ENCODE peak calls at places on chromosomes 1 and 21, in six cellular contexts. G, S, E, J, C and L are unnamed samples.

GRCh38 chr1:59967141-59967697 is 40.6 kb upstream of the CYP2J2 start:
- DNase-seq in G (peak), S (peak), E (no peak), J (no peak), C (no peak), L (peak)

GRCh38 chr1:247331526-247332214 is at the start of gene ZNF496:
- DNase-seq in G (peak), S (peak), E (peak), J (peak), C (peak), L (no peak)

GRCh38 chr1:239233626-239234025 is 152.7 kb upstream of the CHRM3 start:
- DNase-seq in G (no peak), S (no peak), E (no peak), J (no peak), C (no peak), L (no peak)

GRCh38 chr1:23867953-23868847 is at the start of gene FUCA1:
- DNase-seq in G (peak), S (peak), E (peak), J (peak), C (peak), L (peak)

GRCh38 chr1:27522860-27523665 is 33.1 kb upstream of the WASF2 start:
- DNase-seq in G (peak), S (no peak), E (peak), J (peak), C (no peak), L (no peak)

GRCh38 chr1:13828454-13829151 is 128.6 kb downstream of the PRDM2 start:
- DNase-seq in G (no peak), S (no peak), E (peak), J (peak), C (peak), L (no peak)

GRCh38 chr1:203217139-203217621 is 12.3 kb downstream of the CHIT1 start:
- DNase-seq in G (no peak), S (no peak), E (no peak), J (no peak), C (no peak), L (no peak)

GRCh38 chr21:44985441-44986401 is 45.9 kb downstream of the SLX9 start:
- DNase-seq in G (no peak), S (no peak), E (no peak), J (peak), C (no peak), L (no peak)

GRCh38 chr1:110477041-110477440 is 26.1 kb downstream of the PROK1 start:
- DNase-seq in G (peak), S (peak), E (peak), J (no peak), C (no peak), L (no peak)

GRCh38 chr1:16392740-16393139 is 25.7 kb downstream of the SZRD1 start:
- DNase-seq in G (peak), S (no peak), E (no peak), J (no peak), C (no peak), L (no peak)

GRCh38 chr1:200483491-200484143 is 73.8 kb upstream of the ZNF281 start:
- DNase-seq in G (peak), S (peak), E (peak), J (no peak), C (peak), L (no peak)

GRCh38 chr1:234579967-234580366 is 30.0 kb downstream of the IRF2BP2 start:
- DNase-seq in G (no peak), S (no peak), E (peak), J (no peak), C (no peak), L (no peak)

GRCh38 chr1:116514708-116515525 is 55.9 kb downstream of the CD58 start:
- DNase-seq in G (no peak), S (peak), E (no peak), J (no peak), C (no peak), L (no peak)

GRCh38 chr21:38688068-38688467 is 117.7 kb upstream of the ETS2 start:
- DNase-seq in G (no peak), S (no peak), E (no peak), J (no peak), C (no peak), L (no peak)

GRCh38 chr1:37719572-37720195 is 27.4 kb downstream of the CDCA8 start:
- DNase-seq in G (no peak), S (no peak), E (no peak), J (no peak), C (no peak), L (no peak)

GRCh38 chr1:205922806-205923205 is 20.4 kb downstream of the SLC26A9 start:
- DNase-seq in G (no peak), S (no peak), E (no peak), J (no peak), C (no peak), L (no peak)

GRCh38 chr1:235556807-235557206 is 52.6 kb upstream of the B3GALNT2 start:
- DNase-seq in G (no peak), S (no peak), E (no peak), J (no peak), C (no peak), L (no peak)

GRCh38 chr21:32574946-32575925 is 10.1 kb downstream of the TCP10L start:
- DNase-seq in G (no peak), S (no peak), E (no peak), J (no peak), C (no peak), L (no peak)

GRCh38 chr1:39954870-39955546 is at the start of gene MFSD2A:
- DNase-seq in G (peak), S (peak), E (peak), J (peak), C (peak), L (peak)

GRCh38 chr1:209661081-209661480 is 8.9 kb upstream of the LAMB3 start:
- DNase-seq in G (no peak), S (peak), E (no peak), J (no peak), C (no peak), L (no peak)

GRCh38 chr21:15257646-15258045 is 192.8 kb upstream of the NRIP1 start:
- DNase-seq in G (no peak), S (no peak), E (no peak), J (no peak), C (no peak), L (no peak)

GRCh38 chr1:179143332-179143731 is 61.5 kb downstream of the TOR3A start:
- DNase-seq in G (peak), S (peak), E (peak), J (no peak), C (no peak), L (no peak)

GRCh38 chr21:14120091-14120734 is 90.5 kb downstream of the LIPI start:
- DNase-seq in G (no peak), S (no peak), E (peak), J (no peak), C (peak), L (no peak)
- TF ChIP-seq CTCF in G (peak), S (peak), E (peak), J (peak), C (no peak), L (peak)

DNA sequence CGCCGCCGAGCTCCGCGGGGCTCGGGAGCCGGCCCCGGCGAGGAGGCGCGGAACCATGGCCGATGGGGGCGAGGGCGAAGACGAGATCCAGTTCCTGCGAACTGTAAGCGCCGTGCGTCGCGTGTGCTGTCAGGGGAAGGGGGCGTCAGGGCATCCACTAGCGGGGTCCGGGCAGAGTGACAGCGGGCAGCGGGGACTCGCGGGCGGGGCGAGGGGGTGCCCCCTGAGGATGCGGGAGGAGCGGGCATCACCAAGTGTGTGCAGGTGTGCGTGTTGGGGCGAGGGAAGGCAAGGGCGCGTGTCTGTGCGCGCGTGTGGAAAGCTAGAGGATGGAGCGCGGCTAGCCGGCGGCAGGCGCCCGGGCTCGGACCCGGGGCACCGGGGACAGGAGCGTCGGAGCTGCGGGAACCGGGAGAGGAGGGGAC is 495 bp downstream of the RYR2 start:
- DNase-seq in G (no peak), S (no peak), E (no peak), J (no peak), C (no peak), L (no peak)
- H3K4me3 ChIP-seq in G (no peak), S (no peak), E (peak), J (peak), C (peak), L (peak)

DNA sequence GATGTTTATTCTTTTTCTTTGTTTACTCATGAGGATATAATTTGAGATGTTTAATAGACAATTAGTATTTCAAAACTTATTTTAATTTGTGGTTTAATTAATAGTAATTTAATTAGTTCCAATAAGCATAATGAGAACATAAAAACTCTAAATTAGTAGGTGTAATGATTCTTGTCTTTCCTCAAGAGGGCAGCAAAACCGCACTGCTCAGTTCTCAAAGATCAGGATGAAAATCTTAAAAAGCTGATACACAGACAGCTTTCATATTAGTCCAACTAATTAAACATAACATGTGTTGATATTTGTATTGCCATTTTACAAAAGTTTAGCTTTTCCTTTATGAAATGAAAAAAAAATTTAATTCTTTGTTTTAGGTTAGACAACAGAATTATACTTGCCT is 106.7 kb upstream of the C21orf91 start:
- DNase-seq in G (peak), S (peak), E (no peak), J (no peak), C (no peak), L (no peak)
- TF ChIP-seq CTCF in G (peak), S (peak), E (no peak), J (peak), C (no peak), L (peak)

GRCh38 chr1:153506386-153506785 is 29.4 kb downstream of the S100A6 start:
- DNase-seq in G (no peak), S (no peak), E (no peak), J (no peak), C (no peak), L (no peak)
- H3K4me3 ChIP-seq in G (no peak), S (no peak), E (no peak), J (no peak), C (no peak), L (no peak)

GRCh38 chr1:54158071-54158470 is 5.3 kb upstream of the CDCP2 start:
- DNase-seq in G (no peak), S (peak), E (peak), J (no peak), C (no peak), L (no peak)
- TF ChIP-seq CTCF in G (no peak), S (no peak), E (no peak), J (no peak), C (no peak), L (no peak)

GRCh38 chr21:9763306-9763705 is 758.1 kb upstream of the TPTE start:
- DNase-seq in G (no peak), S (no peak), E (no peak), J (no peak), C (no peak), L (peak)

GRCh38 chr21:9760398-9761074 is 760.8 kb upstream of the TPTE start:
- DNase-seq in G (no peak), S (no peak), E (no peak), J (no peak), C (no peak), L (peak)

GRCh38 chr21:9767592-9768375 is 753.6 kb upstream of the TPTE start:
- DNase-seq in G (no peak), S (no peak), E (no peak), J (no peak), C (no peak), L (no peak)

GRCh38 chr21:9759972-9760371 is 761.4 kb upstream of the TPTE start:
- DNase-seq in G (no peak), S (no peak), E (no peak), J (no peak), C (no peak), L (peak)

GRCh38 chr21:9763807-9764206 is 757.6 kb upstream of the TPTE start:
- DNase-seq in G (no peak), S (no peak), E (no peak), J (no peak), C (no peak), L (no peak)
- H3K4me3 ChIP-seq in G (no peak), S (no peak), E (no peak), J (no peak), C (no peak), L (no peak)

GRCh38 chr1:170262540-170262939 is 116.8 kb downstream of the NTMT2 start:
- DNase-seq in G (no peak), S (no peak), E (no peak), J (no peak), C (no peak), L (no peak)

GRCh38 chr1:170271430-170271829 is 125.7 kb downstream of the NTMT2 start:
- DNase-seq in G (no peak), S (no peak), E (no peak), J (no peak), C (no peak), L (no peak)

GRCh38 chr1:170265234-170265633 is 119.5 kb downstream of the NTMT2 start:
- DNase-seq in G (no peak), S (no peak), E (no peak), J (no peak), C (no peak), L (no peak)

GRCh38 chr1:170261669-170262068 is 115.9 kb downstream of the NTMT2 start:
- DNase-seq in G (peak), S (peak), E (no peak), J (no peak), C (no peak), L (no peak)

GRCh38 chr1:170267317-170267716 is 121.6 kb downstream of the NTMT2 start:
- DNase-seq in G (peak), S (no peak), E (no peak), J (no peak), C (no peak), L (no peak)
- TF ChIP-seq CTCF in G (peak), S (peak), E (no peak), J (no peak), C (no peak), L (no peak)

GRCh38 chr1:226666164-226666506 is 72.9 kb downstream of the ITPKB start:
- DNase-seq in G (no peak), S (no peak), E (no peak), J (peak), C (no peak), L (no peak)

GRCh38 chr1:226665505-226666163 is 73.4 kb downstream of the ITPKB start:
- DNase-seq in G (no peak), S (no peak), E (no peak), J (peak), C (no peak), L (no peak)

GRCh38 chr1:226663327-226663704 is 75.8 kb downstream of the ITPKB start:
- DNase-seq in G (no peak), S (no peak), E (no peak), J (no peak), C (no peak), L (no peak)

GRCh38 chr1:226662704-226663326 is 76.3 kb downstream of the ITPKB start:
- DNase-seq in G (peak), S (peak), E (peak), J (peak), C (peak), L (peak)

DNA sequence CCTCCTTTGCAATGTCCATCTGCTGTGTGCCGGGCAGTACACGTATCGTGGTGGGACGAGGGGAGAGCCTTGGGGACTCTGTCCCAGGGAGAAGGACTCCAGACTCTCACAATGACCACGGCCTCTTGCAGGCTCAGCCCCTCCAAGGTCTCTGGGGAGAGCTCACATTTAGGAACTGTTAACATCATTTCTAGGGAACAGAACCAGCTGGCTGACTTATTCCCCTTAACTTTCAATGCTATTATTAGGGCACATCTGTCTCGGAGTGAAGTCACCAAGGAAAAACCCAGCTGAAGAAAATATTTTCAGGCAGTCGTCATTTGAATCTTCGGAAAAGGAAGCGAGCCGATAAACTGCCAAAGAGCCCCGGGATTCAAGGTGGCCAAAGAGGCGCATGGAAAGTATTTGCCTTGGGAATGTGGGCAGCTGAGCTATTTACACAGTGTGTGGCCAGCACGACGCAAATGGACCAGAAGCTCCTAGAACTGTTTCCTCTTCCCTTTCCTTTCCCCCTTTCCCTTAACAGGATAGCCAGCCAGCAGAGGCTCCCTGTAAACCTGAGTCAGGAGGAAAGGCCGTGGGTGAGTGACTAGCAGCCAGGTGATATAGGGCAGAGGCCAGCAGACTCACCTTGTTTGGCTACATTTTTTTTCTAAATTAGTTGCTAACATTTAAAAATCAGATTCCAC is 74.5 kb downstream of the ITPKB start:
- DNase-seq in G (peak), S (peak), E (no peak), J (peak), C (peak), L (no peak)
- H3K4me3 ChIP-seq in G (peak), S (no peak), E (no peak), J (peak), C (no peak), L (peak)

DNA sequence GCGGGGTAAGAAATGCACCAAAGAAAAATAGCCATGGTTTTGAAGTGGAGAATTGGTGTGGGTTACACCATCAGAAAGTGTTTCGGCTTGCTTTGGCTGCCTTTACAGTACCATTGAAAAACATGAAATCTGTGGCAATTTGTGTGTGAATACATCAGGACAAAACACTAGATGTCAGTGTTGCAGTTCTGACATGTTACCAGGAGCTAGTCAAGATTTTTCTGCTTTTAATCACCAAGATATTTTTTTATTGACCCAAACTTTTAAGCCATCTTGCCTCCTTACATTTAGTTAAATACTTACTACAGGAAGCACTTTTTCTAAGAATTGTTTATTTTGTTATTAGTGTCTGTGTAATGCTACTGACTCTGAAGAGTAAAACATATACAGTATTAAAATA is 14.3 kb downstream of the RRP15 start:
- DNase-seq in G (peak), S (peak), E (peak), J (no peak), C (no peak), L (no peak)
- TF ChIP-seq CTCF in G (peak), S (peak), E (peak), J (peak), C (peak), L (no peak)